ENCODE peak calls at places on chromosome 21, in seven cellular contexts. Y, K, F, U, R, Q and G are unnamed samples.

GRCh38 chr21:35473496-35473895 is 424.4 kb upstream of the RUNX1 start:
- DNase-seq in Y (no peak), K (peak), F (no peak), U (no peak), R (no peak), Q (no peak), G (no peak)

GRCh38 chr21:17539323-17539722 is 26.5 kb downstream of the CXADR start:
- DNase-seq in Y (no peak), K (no peak), F (no peak), U (no peak), R (no peak), Q (no peak), G (no peak)

GRCh38 chr21:43818685-43819084 is 29.3 kb downstream of the RRP1 start:
- DNase-seq in Y (no peak), K (no peak), F (no peak), U (no peak), R (no peak), Q (no peak), G (no peak)

GRCh38 chr21:29104239-29104708 is 26.2 kb upstream of the MAP3K7CL start:
- DNase-seq in Y (no peak), K (no peak), F (no peak), U (no peak), R (no peak), Q (no peak), G (no peak)

GRCh38 chr21:26470361-26471115 is 102.5 kb downstream of the CYYR1 start:
- DNase-seq in Y (no peak), K (no peak), F (no peak), U (no peak), R (no peak), Q (no peak), G (no peak)

GRCh38 chr21:36989699-36990507 is 16.6 kb upstream of the RIPPLY3 start:
- DNase-seq in Y (peak), K (peak), F (peak), U (peak), R (peak), Q (peak), G (peak)

GRCh38 chr21:28392436-28392835 is 600.2 kb downstream of the LTN1 start:
- DNase-seq in Y (no peak), K (no peak), F (no peak), U (no peak), R (no peak), Q (no peak), G (no peak)

GRCh38 chr21:43876605-43877004 is 11.6 kb downstream of the AGPAT3 start:
- DNase-seq in Y (no peak), K (no peak), F (no peak), U (no peak), R (no peak), Q (no peak), G (no peak)

GRCh38 chr21:19400223-19400770 is 996.7 kb upstream of the TMPRSS15 start:
- DNase-seq in Y (no peak), K (no peak), F (no peak), U (no peak), R (no peak), Q (no peak), G (no peak)

GRCh38 chr21:29279531-29279930 is 19.2 kb upstream of the BACH1 start:
- DNase-seq in Y (no peak), K (no peak), F (peak), U (no peak), R (no peak), Q (no peak), G (no peak)

GRCh38 chr21:21018841-21019240 is 20.6 kb downstream of the NCAM2 start:
- DNase-seq in Y (no peak), K (no peak), F (no peak), U (no peak), R (no peak), Q (no peak), G (no peak)

GRCh38 chr21:43800566-43800965 is 11.2 kb downstream of the RRP1 start:
- DNase-seq in Y (no peak), K (no peak), F (no peak), U (no peak), R (no peak), Q (no peak), G (no peak)

GRCh38 chr21:23131177-23131576 is 2133.0 kb downstream of the NCAM2 start:
- DNase-seq in Y (no peak), K (no peak), F (no peak), U (no peak), R (no peak), Q (no peak), G (no peak)

GRCh38 chr21:41110664-41111063 is 57.3 kb upstream of the BACE2 start:
- DNase-seq in Y (no peak), K (no peak), F (no peak), U (no peak), R (no peak), Q (no peak), G (no peak)

GRCh38 chr21:27645285-27645684 is 678.4 kb upstream of the ADAMTS5 start:
- DNase-seq in Y (no peak), K (no peak), F (no peak), U (no peak), R (no peak), Q (no peak), G (peak)

GRCh38 chr21:27422435-27422834 is 455.5 kb upstream of the ADAMTS5 start:
- DNase-seq in Y (no peak), K (no peak), F (peak), U (no peak), R (no peak), Q (no peak), G (peak)

GRCh38 chr21:43865471-43866181 is 603 bp downstream of the AGPAT3 start:
- DNase-seq in Y (peak), K (peak), F (peak), U (peak), R (peak), Q (peak), G (no peak)

GRCh38 chr21:43890042-43890441 is 25.0 kb downstream of the AGPAT3 start:
- DNase-seq in Y (no peak), K (no peak), F (no peak), U (no peak), R (no peak), Q (no peak), G (no peak)

GRCh38 chr21:28421716-28422480 is 570.8 kb downstream of the LTN1 start:
- DNase-seq in Y (no peak), K (no peak), F (peak), U (no peak), R (no peak), Q (no peak), G (peak)

GRCh38 chr21:26124421-26124833 is 46.1 kb downstream of the APP start:
- DNase-seq in Y (no peak), K (no peak), F (peak), U (no peak), R (no peak), Q (no peak), G (peak)

DNA sequence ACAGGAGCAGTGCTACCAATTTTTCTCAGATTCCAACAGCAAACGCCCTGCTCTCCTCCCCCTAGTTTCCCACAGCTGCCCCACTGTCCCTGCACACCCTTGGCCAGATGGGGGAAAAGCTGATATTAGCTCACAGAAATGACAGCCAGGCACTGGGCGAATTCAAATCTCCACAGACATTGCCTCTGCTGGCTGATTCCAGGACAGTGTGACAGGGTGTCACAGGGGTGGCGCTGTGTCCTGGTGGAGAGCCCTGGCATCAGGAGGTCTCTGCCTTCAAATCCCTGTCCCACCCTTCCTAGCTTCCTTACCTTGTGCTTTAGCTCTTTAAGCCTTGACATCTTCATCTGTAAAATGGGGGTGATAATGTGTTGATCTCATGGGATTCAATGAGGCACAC is 10.4 kb downstream of the OLIG1 start:
- DNase-seq in Y (no peak), K (no peak), F (no peak), U (no peak), R (no peak), Q (no peak), G (no peak)
- TF ChIP-seq CTCF in Y (no peak), K (no peak), F (no peak), U (no peak), R (no peak), Q (no peak), G (no peak)

GRCh38 chr21:14863745-14864210 is 201.0 kb downstream of the NRIP1 start:
- DNase-seq in Y (no peak), K (no peak), F (no peak), U (no peak), R (no peak), Q (no peak), G (no peak)
- TF ChIP-seq CTCF in Y (no peak), K (no peak), F (no peak), U (no peak), R (no peak), Q (no peak), G (no peak)

DNA sequence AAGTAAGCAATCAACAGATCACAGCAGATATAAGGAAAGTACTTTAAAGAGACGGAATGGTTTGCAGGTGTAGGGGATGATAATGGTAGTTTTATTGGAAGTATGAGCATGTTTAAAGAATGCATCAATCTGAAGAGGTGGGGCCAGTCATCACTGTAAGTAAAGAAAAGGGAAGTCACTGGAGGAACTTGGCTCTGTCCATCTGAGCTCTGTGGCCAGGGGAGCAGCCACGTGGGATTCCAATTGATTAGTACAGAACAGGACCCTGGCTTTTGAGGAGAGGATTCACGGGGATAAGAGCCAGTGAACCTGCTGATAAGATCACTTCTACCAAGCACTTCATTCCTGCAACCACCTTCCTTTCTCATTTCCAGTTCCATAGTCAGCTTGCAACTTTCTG is 116.1 kb upstream of the KCNJ6 start:
- DNase-seq in Y (no peak), K (no peak), F (no peak), U (no peak), R (no peak), Q (no peak), G (no peak)
- TF ChIP-seq CTCF in Y (no peak), K (no peak), F (no peak), U (no peak), R (no peak), Q (no peak), G (no peak)

GRCh38 chr21:15730484-15731242 is 881 bp downstream of the USP25 start:
- DNase-seq in Y (no peak), K (peak), F (no peak), U (no peak), R (no peak), Q (no peak), G (no peak)

GRCh38 chr21:15731243-15731613 is 1.4 kb downstream of the USP25 start:
- DNase-seq in Y (no peak), K (no peak), F (no peak), U (peak), R (no peak), Q (no peak), G (no peak)

GRCh38 chr21:15728046-15728445 is 1.7 kb upstream of the USP25 start:
- DNase-seq in Y (no peak), K (no peak), F (no peak), U (no peak), R (no peak), Q (no peak), G (no peak)

GRCh38 chr21:15729346-15729673 is 472 bp upstream of the USP25 start:
- DNase-seq in Y (no peak), K (no peak), F (no peak), U (no peak), R (no peak), Q (no peak), G (no peak)

GRCh38 chr21:15729674-15730483 is at the start of gene USP25:
- DNase-seq in Y (peak), K (peak), F (peak), U (peak), R (peak), Q (peak), G (peak)
- TF ChIP-seq CTCF in Y (peak), K (peak), F (no peak), U (peak), R (peak), Q (no peak), G (no peak)

DNA sequence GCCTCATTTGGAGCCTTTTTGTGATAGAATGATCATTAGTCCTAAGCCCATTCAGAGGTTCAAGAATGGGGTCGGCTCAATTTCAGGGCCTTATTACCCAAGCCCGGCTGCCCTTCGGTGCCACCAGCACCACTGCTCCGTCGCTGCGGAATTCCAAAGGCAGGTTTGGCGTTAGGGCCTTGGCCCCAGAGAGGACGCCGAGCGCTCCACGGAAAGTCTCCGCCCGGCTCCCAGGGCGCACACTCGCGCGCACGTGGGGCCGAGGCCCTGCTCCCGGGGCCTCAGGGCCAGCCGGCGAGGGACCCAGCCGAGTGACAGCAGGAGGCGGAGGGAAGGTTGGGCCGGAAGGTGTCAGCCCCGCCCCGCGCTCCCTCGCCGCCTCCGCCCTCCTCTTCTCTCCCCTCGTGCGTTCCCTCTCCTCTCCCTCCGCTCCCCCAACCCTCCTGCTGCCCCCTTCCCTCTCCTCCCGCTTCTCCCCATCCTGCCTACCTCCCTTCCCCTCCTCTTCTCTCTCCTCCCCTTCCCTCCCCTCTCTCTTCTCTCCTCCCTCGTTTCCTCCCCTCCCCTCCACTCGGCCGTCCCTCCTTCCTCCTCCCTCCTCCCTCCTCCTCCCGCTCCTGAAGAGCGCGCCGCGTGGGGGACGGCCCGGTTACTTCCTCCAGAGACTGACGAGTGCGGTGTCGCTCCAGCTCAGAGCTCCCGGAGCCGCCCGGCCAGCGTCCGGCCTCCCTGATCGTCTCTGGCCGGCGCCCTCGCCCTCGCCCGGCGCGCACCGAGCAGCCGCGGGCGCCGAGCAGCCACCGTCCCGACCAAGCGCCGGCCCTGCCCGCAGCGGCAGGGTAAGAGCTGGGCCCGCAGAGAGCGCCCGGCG is at the start of gene ETS2:
- DNase-seq in Y (peak), K (peak), F (peak), U (peak), R (peak), Q (peak), G (peak)
- TF ChIP-seq CTCF in Y (peak), K (peak), F (no peak), U (no peak), R (no peak), Q (peak), G (no peak)

DNA sequence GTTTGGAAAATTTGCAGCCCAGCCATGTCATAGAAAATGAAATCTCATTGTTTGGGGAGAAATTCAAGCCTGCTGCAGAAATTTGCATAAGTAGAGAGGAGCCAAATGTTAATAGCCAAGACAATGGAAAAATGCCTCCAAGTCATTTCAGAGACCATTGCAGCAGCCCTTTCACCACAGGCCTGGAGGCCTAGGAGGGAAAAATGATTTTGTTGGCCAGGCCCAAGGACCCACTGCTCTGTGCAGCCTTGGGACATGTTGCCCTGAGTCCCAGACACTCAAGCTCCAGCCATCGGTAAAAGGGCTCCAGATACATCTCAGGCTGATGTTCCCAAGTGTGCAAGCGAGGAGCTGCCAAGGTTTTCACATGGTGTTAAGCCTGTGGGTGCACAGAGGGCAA is 1.1 kb downstream of the KRTAP19-2 start:
- DNase-seq in Y (no peak), K (no peak), F (no peak), U (no peak), R (no peak), Q (no peak), G (no peak)
- TF ChIP-seq CTCF in Y (no peak), K (no peak), F (no peak), U (no peak), R (no peak), Q (no peak), G (no peak)

GRCh38 chr21:46552274-46552673 is 52.6 kb downstream of the S100B start:
- DNase-seq in Y (no peak), K (no peak), F (no peak), U (no peak), R (no peak), Q (no peak), G (no peak)

GRCh38 chr21:46552865-46553379 is 52.0 kb downstream of the S100B start:
- DNase-seq in Y (no peak), K (no peak), F (no peak), U (no peak), R (no peak), Q (no peak), G (no peak)

GRCh38 chr21:46550511-46550941 is 54.4 kb downstream of the S100B start:
- DNase-seq in Y (no peak), K (no peak), F (no peak), U (no peak), R (no peak), Q (peak), G (no peak)

GRCh38 chr21:46549650-46550049 is 55.2 kb downstream of the S100B start:
- DNase-seq in Y (no peak), K (no peak), F (no peak), U (no peak), R (no peak), Q (no peak), G (no peak)

GRCh38 chr21:46551636-46552241 is 53.1 kb downstream of the S100B start:
- DNase-seq in Y (peak), K (no peak), F (no peak), U (no peak), R (no peak), Q (peak), G (no peak)
- TF ChIP-seq CTCF in Y (peak), K (no peak), F (no peak), U (no peak), R (no peak), Q (no peak), G (no peak)

DNA sequence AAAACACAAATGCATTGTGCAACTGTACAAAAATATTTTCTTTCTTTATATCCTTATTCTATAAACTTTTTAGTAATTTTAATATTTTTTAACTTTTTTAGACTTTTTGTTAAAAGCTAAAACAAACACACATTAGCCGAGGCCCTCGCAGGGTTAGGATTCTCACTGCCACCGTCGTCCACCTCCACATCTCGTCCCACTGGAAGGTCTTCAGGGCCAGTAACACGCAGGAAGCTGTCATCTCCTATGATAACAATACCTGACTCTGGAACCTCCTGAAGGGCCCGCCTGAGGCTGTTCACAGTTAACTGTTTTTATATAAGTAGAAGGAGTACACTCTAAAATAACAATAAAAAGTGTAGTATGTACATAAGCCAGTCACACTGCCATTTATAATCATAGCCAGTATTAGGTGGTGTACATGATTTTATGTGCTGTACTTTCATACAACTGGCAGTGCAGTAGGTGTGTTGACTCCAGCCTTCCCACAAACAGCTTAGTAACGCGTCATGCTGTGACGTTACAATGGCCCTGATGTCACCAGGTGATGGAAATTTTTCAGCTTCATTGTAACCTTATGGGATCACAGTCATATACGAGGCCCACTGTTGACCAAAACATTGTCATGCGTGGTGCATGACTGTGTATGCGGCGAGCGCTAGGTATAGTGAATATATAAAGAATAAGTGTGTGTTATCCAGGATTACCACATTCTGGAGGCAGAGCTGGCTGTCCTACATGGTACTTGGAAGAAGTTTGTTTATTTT is 8.8 kb downstream of the TFF2 start:
- DNase-seq in Y (no peak), K (no peak), F (no peak), U (no peak), R (no peak), Q (no peak), G (no peak)
- TF ChIP-seq CTCF in Y (no peak), K (no peak), F (no peak), U (no peak), R (no peak), Q (no peak), G (no peak)

GRCh38 chr21:31570824-31571425 is 88.6 kb upstream of the SOD1 start:
- DNase-seq in Y (no peak), K (no peak), F (no peak), U (no peak), R (no peak), Q (no peak), G (no peak)

GRCh38 chr21:31577280-31577679 is 82.2 kb upstream of the SOD1 start:
- DNase-seq in Y (no peak), K (no peak), F (no peak), U (no peak), R (no peak), Q (no peak), G (no peak)

GRCh38 chr21:31571879-31572278 is 87.6 kb upstream of the SOD1 start:
- DNase-seq in Y (no peak), K (no peak), F (no peak), U (no peak), R (no peak), Q (no peak), G (no peak)

GRCh38 chr21:31576428-31576827 is 83.1 kb upstream of the SOD1 start:
- DNase-seq in Y (no peak), K (no peak), F (no peak), U (no peak), R (no peak), Q (no peak), G (no peak)

DNA sequence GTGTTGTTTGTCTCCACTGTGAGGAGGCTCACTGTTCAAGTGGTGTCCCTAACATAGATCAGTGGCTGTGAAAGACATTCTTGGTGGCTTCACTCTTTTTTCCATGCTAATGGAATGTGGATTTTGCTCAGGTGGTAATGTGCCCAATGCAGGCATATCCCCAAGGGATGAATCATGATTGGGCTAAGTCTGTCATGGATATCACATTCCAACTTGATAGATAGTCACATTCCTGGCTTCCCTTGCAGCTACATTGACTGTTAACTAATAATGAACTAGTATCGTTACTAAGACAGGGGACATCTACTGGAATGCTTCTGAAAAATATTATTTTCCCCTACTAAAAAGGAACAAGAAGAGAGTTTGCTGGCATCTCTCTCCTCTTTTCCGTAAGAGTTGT is 86.3 kb upstream of the SOD1 start:
- DNase-seq in Y (no peak), K (no peak), F (no peak), U (no peak), R (no peak), Q (no peak), G (no peak)
- TF ChIP-seq CTCF in Y (no peak), K (no peak), F (no peak), U (no peak), R (no peak), Q (no peak), G (no peak)